ENCODE peak calls at places on chromosome 16, in ten cellular contexts. M, S, Z, E, A, G, X, N, F and Y are unnamed samples.

GRCh38 chr16:80594756-80595155 is 54.0 kb downstream of the DYNLRB2 start:
- DNase-seq in M (no peak), S (peak; percentile 17), Z (no peak), E (no peak), A (no peak), G (no peak), X (no peak), N (no peak), F (no peak), Y (no peak)

GRCh38 chr16:57564571-57565270 is 22.3 kb downstream of the ADGRG5 start:
- DNase-seq in M (no peak), S (peak; percentile 62), Z (no peak), E (no peak), A (no peak), G (no peak), X (no peak), N (no peak), F (no peak), Y (no peak)

GRCh38 chr16:56938664-56939513 is 6.9 kb downstream of the HERPUD1 start:
- DNase-seq in M (no peak), S (no peak), Z (no peak), E (no peak), A (no peak), G (no peak), X (peak; percentile 47), N (no peak), F (no peak), Y (no peak)

GRCh38 chr16:273547-274421 is 2.0 kb downstream of the RGS11 start:
- DNase-seq in M (no peak), S (no peak), Z (no peak), E (no peak), A (no peak), G (no peak), X (no peak), N (peak; percentile 74), F (no peak), Y (peak; percentile 64)

GRCh38 chr16:14151256-14152030 is 80.3 kb downstream of the MRTFB start:
- DNase-seq in M (no peak), S (no peak), Z (no peak), E (no peak), A (no peak), G (peak; percentile 45), X (no peak), N (no peak), F (no peak), Y (no peak)

GRCh38 chr16:31404353-31405064 is 11.4 kb downstream of the ITGAD start:
- DNase-seq in M (no peak), S (no peak), Z (no peak), E (no peak), A (no peak), G (no peak), X (no peak), N (no peak), F (no peak), Y (peak; percentile 52)

GRCh38 chr16:48831081-48831722 is 221.2 kb upstream of the N4BP1 start:
- DNase-seq in M (no peak), S (no peak), Z (no peak), E (peak; percentile 61), A (no peak), G (no peak), X (no peak), N (no peak), F (no peak), Y (peak; percentile 47)

GRCh38 chr16:88451586-88452484 is 1.2 kb upstream of the ZFPM1 start:
- DNase-seq in M (no peak), S (no peak), Z (no peak), E (no peak), A (no peak), G (no peak), X (no peak), N (no peak), F (no peak), Y (no peak)

GRCh38 chr16:88724855-88725555 is 18.7 kb downstream of the CTU2 start:
- DNase-seq in M (no peak), S (no peak), Z (no peak), E (no peak), A (no peak), G (no peak), X (no peak), N (no peak), F (no peak), Y (no peak)

GRCh38 chr16:4696905-4697866 is 3.8 kb downstream of the NUDT16L1 start:
- DNase-seq in M (no peak), S (no peak), Z (no peak), E (no peak), A (no peak), G (no peak), X (no peak), N (no peak), F (no peak), Y (peak; percentile 5)